ENCODE peak calls at places on chromosomes 16 and 17, in five cellular contexts. One of them, this sample, is unnamed.

GRCh38 chr17:35612924-35613521 is 25.9 kb downstream of the AP2B1 start:
- DNase-seq in mammary epithelial cell: peak
- DNase-seq in WTC11: peak
- DNase-seq in GM06990: no peak
- DNase-seq in HFFc6: peak
- DNase-seq in this sample: peak

GRCh38 chr16:50043358-50043757 is 18.3 kb downstream of the CNEP1R1 start:
- DNase-seq in mammary epithelial cell: no peak
- DNase-seq in WTC11: no peak
- DNase-seq in GM06990: no peak
- DNase-seq in HFFc6: no peak
- DNase-seq in this sample: no peak

GRCh38 chr16:66925322-66925840 is at the start of gene RRAD:
- DNase-seq in mammary epithelial cell: no peak
- DNase-seq in WTC11: peak
- DNase-seq in GM06990: peak
- DNase-seq in HFFc6: no peak
- DNase-seq in this sample: peak

GRCh38 chr16:68215302-68215701 is 20.6 kb downstream of the ESRP2 start:
- DNase-seq in mammary epithelial cell: no peak
- DNase-seq in WTC11: no peak
- DNase-seq in GM06990: no peak
- DNase-seq in HFFc6: no peak
- DNase-seq in this sample: no peak

GRCh38 chr17:68512967-68513474 is 791 bp downstream of the PRKAR1A start:
- DNase-seq in mammary epithelial cell: peak
- DNase-seq in WTC11: no peak
- DNase-seq in GM06990: no peak
- DNase-seq in HFFc6: peak
- DNase-seq in this sample: peak

GRCh38 chr17:77857613-77858012 is 100.9 kb upstream of the TNRC6C start:
- DNase-seq in mammary epithelial cell: peak
- DNase-seq in WTC11: no peak
- DNase-seq in GM06990: no peak
- DNase-seq in HFFc6: no peak
- DNase-seq in this sample: no peak

GRCh38 chr17:73201215-73202069 is 8.6 kb downstream of the COG1 start:
- DNase-seq in mammary epithelial cell: no peak
- DNase-seq in WTC11: no peak
- DNase-seq in GM06990: no peak
- DNase-seq in HFFc6: no peak
- DNase-seq in this sample: no peak

GRCh38 chr17:61583242-61583641 is 7.8 kb downstream of the NACA2 start:
- DNase-seq in mammary epithelial cell: peak
- DNase-seq in WTC11: no peak
- DNase-seq in GM06990: no peak
- DNase-seq in HFFc6: peak
- DNase-seq in this sample: peak

GRCh38 chr17:73410586-73411329 is 99.0 kb upstream of the CDC42EP4 start:
- DNase-seq in mammary epithelial cell: no peak
- DNase-seq in WTC11: no peak
- DNase-seq in GM06990: no peak
- DNase-seq in HFFc6: no peak
- DNase-seq in this sample: no peak

GRCh38 chr17:45018514-45019176 is 32.8 kb downstream of the DCAKD start:
- DNase-seq in mammary epithelial cell: no peak
- DNase-seq in WTC11: peak
- DNase-seq in GM06990: peak
- DNase-seq in HFFc6: no peak
- DNase-seq in this sample: no peak

GRCh38 chr17:80942360-80943345 is 49.0 kb upstream of the CHMP6 start:
- DNase-seq in mammary epithelial cell: no peak
- DNase-seq in WTC11: peak
- DNase-seq in GM06990: no peak
- DNase-seq in HFFc6: peak
- DNase-seq in this sample: peak

GRCh38 chr17:48025040-48025903 is 12.3 kb downstream of the COPZ2 start:
- DNase-seq in mammary epithelial cell: peak
- DNase-seq in WTC11: peak
- DNase-seq in GM06990: peak
- DNase-seq in HFFc6: peak
- DNase-seq in this sample: peak

GRCh38 chr17:17792551-17793377 is 44.0 kb downstream of the SREBF1 start:
- DNase-seq in mammary epithelial cell: no peak
- DNase-seq in WTC11: peak
- DNase-seq in GM06990: no peak
- DNase-seq in HFFc6: peak
- DNase-seq in this sample: peak

GRCh38 chr17:35214192-35214591 is 20.0 kb upstream of the SLC35G3 start:
- DNase-seq in mammary epithelial cell: no peak
- DNase-seq in WTC11: no peak
- DNase-seq in GM06990: no peak
- DNase-seq in HFFc6: no peak
- DNase-seq in this sample: no peak

GRCh38 chr17:36888236-36888957 is 48.9 kb upstream of the LHX1 start:
- DNase-seq in mammary epithelial cell: no peak
- DNase-seq in WTC11: no peak
- DNase-seq in GM06990: no peak
- DNase-seq in HFFc6: no peak
- DNase-seq in this sample: no peak

GRCh38 chr17:51848451-51848850 is 310.1 kb downstream of the CA10 start:
- DNase-seq in mammary epithelial cell: peak
- DNase-seq in WTC11: no peak
- DNase-seq in GM06990: no peak
- DNase-seq in HFFc6: no peak
- DNase-seq in this sample: no peak

GRCh38 chr16:74627506-74628220 is 20.7 kb upstream of the GLG1 start:
- DNase-seq in mammary epithelial cell: no peak
- DNase-seq in WTC11: no peak
- DNase-seq in GM06990: no peak
- DNase-seq in HFFc6: peak
- DNase-seq in this sample: no peak

GRCh38 chr17:42618442-42619150 is 9.1 kb downstream of the TUBG1 start:
- DNase-seq in mammary epithelial cell: peak
- DNase-seq in WTC11: peak
- DNase-seq in GM06990: peak
- DNase-seq in HFFc6: peak
- DNase-seq in this sample: no peak

GRCh38 chr17:8185580-8186445 is 4.2 kb downstream of the BORCS6 start:
- DNase-seq in mammary epithelial cell: peak
- DNase-seq in WTC11: peak
- DNase-seq in GM06990: peak
- DNase-seq in HFFc6: peak
- DNase-seq in this sample: peak

GRCh38 chr17:49692751-49693150 is 14.9 kb upstream of the SPOP start:
- DNase-seq in mammary epithelial cell: no peak
- DNase-seq in WTC11: no peak
- DNase-seq in GM06990: no peak
- DNase-seq in HFFc6: no peak
- DNase-seq in this sample: peak

GRCh38 chr17:56994009-56994792 is 16.3 kb downstream of the SCPEP1 start:
- DNase-seq in mammary epithelial cell: no peak
- DNase-seq in WTC11: no peak
- DNase-seq in GM06990: no peak
- DNase-seq in HFFc6: peak
- DNase-seq in this sample: peak

DNA sequence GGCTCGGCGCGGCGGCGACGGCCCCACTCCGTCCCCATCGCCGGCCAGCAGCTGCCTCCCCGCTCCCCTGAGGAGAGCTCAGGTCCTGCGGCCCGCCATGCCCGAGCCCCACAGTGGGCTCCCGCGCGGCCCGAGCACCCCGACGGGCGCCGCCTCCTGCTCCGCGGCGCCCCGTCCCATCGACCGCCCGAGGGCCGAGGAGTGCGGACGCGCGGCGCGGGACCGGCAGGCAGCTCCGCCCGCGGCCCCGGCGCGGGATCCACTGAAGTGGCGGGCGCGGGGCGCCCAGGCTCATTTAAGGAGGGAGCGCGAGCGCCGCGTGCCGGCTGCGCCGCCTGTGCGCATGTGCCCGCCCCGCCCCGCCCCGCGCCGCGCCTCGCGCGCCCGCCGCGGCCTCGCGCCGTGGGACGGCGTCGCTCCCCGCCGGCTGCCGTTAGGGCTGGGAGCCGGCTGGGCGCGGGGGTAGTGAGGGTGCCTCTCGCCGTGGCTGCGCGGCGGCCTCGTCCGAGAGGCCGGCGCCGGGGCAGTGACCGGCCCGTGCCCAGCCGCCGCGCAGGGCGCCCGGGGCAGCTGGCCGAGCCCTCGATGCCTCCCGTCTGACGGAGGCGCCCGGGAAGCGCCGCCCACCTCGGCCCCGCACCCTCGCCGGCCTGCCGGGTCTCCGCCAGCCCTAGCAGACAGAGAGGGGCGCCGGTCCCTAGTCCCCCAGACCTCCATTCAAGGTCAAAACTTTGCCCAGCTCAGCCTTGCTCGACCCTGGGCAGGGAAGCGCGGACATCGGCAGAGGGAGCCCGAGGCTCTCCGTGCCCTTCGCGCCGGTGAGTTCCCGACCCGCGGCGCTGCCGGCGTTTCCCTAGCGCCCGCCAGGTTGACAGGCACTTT is at the start of gene NETO2:
- DNase-seq in mammary epithelial cell: peak
- DNase-seq in WTC11: peak
- DNase-seq in GM06990: peak
- DNase-seq in HFFc6: peak
- DNase-seq in this sample: peak
- TF ChIP-seq CTCF in mammary epithelial cell: peak
- TF ChIP-seq CTCF in WTC11: no peak
- TF ChIP-seq CTCF in GM06990: peak
- TF ChIP-seq CTCF in HFFc6: peak
- TF ChIP-seq CTCF in this sample: peak

GRCh38 chr17:3448059-3448630 is 14.5 kb upstream of the OR1E2 start:
- DNase-seq in mammary epithelial cell: no peak
- DNase-seq in WTC11: no peak
- DNase-seq in GM06990: no peak
- DNase-seq in HFFc6: no peak
- DNase-seq in this sample: no peak

GRCh38 chr17:3447625-3448024 is 14.0 kb upstream of the OR1E2 start:
- DNase-seq in mammary epithelial cell: peak
- DNase-seq in WTC11: peak
- DNase-seq in GM06990: no peak
- DNase-seq in HFFc6: no peak
- DNase-seq in this sample: no peak
- TF ChIP-seq CTCF in mammary epithelial cell: peak
- TF ChIP-seq CTCF in WTC11: no peak
- TF ChIP-seq CTCF in GM06990: peak
- TF ChIP-seq CTCF in HFFc6: no peak
- TF ChIP-seq CTCF in this sample: no peak

DNA sequence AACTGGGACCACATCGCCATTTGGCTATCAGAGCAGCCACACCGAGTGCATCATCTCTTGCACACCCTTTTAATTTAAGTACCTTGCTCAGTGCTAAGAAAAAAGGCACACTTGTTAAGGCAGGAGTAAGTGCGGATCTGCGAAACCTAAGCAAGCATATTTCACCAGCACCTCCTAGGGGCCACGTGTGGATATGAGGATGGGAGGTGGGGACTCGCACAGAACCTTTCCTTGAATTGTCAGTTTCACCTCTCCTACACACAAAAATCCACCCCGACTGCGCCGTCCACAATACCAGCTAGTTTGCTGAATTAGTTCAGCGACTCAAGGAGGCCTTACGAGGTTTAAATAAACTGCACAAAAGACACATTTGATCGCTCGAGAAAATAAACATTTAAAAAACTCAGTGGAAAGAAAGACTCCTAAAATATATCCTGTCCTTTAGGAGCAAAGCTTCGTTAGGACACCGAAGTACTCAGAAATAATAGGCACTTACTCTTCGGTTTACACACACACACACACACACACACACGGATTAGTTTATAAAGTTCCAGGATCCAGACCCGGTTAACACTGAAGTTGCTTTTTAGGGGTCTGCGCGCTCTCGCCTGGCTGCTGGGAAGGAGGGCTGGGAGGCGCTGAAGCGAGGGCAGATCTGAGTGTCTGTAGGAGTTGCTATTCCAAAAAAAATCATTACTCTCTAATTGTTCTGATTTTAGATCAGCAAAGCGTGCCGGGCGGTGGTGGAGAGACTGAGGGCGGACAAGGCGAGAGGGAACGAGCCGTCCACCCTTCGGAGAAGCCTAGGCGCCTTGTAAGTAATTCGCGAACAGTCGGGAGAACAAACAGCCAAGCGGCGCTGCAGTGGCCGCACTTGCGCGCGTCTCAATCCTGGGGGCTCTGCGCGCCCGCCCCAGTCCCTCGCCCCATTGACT is 1.0 kb upstream of the KCNJ2 start:
- DNase-seq in mammary epithelial cell: peak
- DNase-seq in WTC11: peak
- DNase-seq in GM06990: peak
- DNase-seq in HFFc6: no peak
- DNase-seq in this sample: peak
- TF ChIP-seq CTCF in mammary epithelial cell: peak
- TF ChIP-seq CTCF in WTC11: no peak
- TF ChIP-seq CTCF in GM06990: peak
- TF ChIP-seq CTCF in HFFc6: peak
- TF ChIP-seq CTCF in this sample: peak

GRCh38 chr17:40354191-40355122 is 10.1 kb downstream of the GJD3 start:
- DNase-seq in mammary epithelial cell: no peak
- DNase-seq in WTC11: no peak
- DNase-seq in GM06990: no peak
- DNase-seq in HFFc6: no peak
- DNase-seq in this sample: no peak

GRCh38 chr17:40356906-40357861 is 7.4 kb downstream of the GJD3 start:
- DNase-seq in mammary epithelial cell: no peak
- DNase-seq in WTC11: no peak
- DNase-seq in GM06990: no peak
- DNase-seq in HFFc6: no peak
- DNase-seq in this sample: no peak

GRCh38 chr17:40355804-40356758 is 8.5 kb downstream of the GJD3 start:
- DNase-seq in mammary epithelial cell: no peak
- DNase-seq in WTC11: no peak
- DNase-seq in GM06990: no peak
- DNase-seq in HFFc6: no peak
- DNase-seq in this sample: no peak

GRCh38 chr17:40352779-40353394 is 11.7 kb downstream of the GJD3 start:
- DNase-seq in mammary epithelial cell: no peak
- DNase-seq in WTC11: no peak
- DNase-seq in GM06990: no peak
- DNase-seq in HFFc6: no peak
- DNase-seq in this sample: no peak

DNA sequence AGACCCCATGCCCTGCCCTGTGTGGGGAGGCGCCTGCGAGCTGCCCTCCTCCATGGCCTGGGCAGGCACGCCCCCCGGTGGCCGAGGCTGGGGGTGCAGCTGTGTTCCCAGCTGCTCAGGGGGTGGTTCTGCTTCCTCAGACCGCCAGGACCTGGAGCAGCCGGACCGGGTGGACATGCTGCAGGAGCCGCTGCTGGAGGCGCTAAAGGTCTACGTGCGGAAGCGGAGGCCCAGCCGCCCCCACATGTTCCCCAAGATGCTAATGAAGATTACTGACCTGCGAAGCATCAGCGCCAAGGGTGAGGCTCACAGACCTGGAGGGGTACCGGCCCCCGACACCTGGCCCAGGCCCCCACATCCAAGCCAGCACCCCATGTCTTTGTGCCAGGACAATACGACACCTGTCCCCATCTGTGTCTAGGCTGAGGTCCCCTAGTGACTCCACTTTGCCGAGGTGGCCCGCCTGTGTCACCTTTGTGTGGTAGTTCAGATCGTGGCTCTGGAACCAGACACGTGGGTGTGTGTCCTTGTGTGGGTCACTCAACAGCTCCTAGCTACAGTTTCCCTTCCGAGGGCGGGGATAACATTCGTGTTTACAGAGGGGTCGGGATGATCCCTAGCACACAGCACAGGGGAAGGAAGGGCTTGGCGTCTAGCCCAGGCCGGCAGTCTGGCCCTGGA is 9.3 kb downstream of the GJD3 start:
- DNase-seq in mammary epithelial cell: no peak
- DNase-seq in WTC11: peak
- DNase-seq in GM06990: peak
- DNase-seq in HFFc6: peak
- DNase-seq in this sample: peak
- TF ChIP-seq CTCF in mammary epithelial cell: peak
- TF ChIP-seq CTCF in WTC11: peak
- TF ChIP-seq CTCF in GM06990: peak
- TF ChIP-seq CTCF in HFFc6: peak
- TF ChIP-seq CTCF in this sample: peak

This sample was measured in fibroblast of the aortic adventitia.